ENCODE peak calls at places on chromosome 13, in ten cellular contexts. U is colonic mucosa; V is mucosa of descending colon; N is CD4-positive, alpha-beta T cell; A is fibroblast of the aortic adventitia; C is RWPE2; O is WTC11; M is tibial artery; J is fibroblast of mammary gland; W is bronchial epithelial cell. K is an unnamed sample.

GRCh38 chr13:73417012-73417615 is 358.3 kb downstream of the KLF5 start:
- DNase-seq in U (no peak), V (no peak), N (no peak), A (no peak), C (no peak), O (no peak), M (no peak), J (peak), W (no peak), K (no peak)

GRCh38 chr13:28494861-28495585 is at the start of gene FLT1:
- DNase-seq in U (peak), V (peak), N (no peak), A (no peak), C (no peak), O (peak), M (no peak), J (no peak), W (no peak), K (peak)

GRCh38 chr13:62473944-62474237 is 1058.2 kb upstream of the PCDH20 start:
- DNase-seq in U (no peak), V (no peak), N (no peak), A (no peak), C (no peak), O (no peak), M (no peak), J (no peak), W (no peak), K (no peak)

GRCh38 chr13:48403151-48403631 is 9.7 kb downstream of the LPAR6 start:
- DNase-seq in U (no peak), V (no peak), N (no peak), A (peak), C (no peak), O (no peak), M (no peak), J (peak), W (no peak), K (no peak)

GRCh38 chr13:21967871-21968270 is 297.0 kb downstream of the FGF9 start:
- DNase-seq in U (no peak), V (no peak), N (no peak), A (no peak), C (no peak), O (no peak), M (no peak), J (no peak), W (no peak), K (no peak)

GRCh38 chr13:78712866-78713265 is 53.9 kb upstream of the OBI1 start:
- DNase-seq in U (no peak), V (no peak), N (no peak), A (no peak), C (no peak), O (no peak), M (no peak), J (no peak), W (no peak), K (no peak)

GRCh38 chr13:95624020-95624419 is 20.5 kb downstream of the DZIP1 start:
- DNase-seq in U (peak), V (no peak), N (no peak), A (peak), C (no peak), O (peak), M (no peak), J (peak), W (peak), K (peak)

GRCh38 chr13:107960301-107960700 is 255.0 kb downstream of the LIG4 start:
- DNase-seq in U (no peak), V (no peak), N (no peak), A (no peak), C (no peak), O (no peak), M (no peak), J (no peak), W (no peak), K (no peak)

GRCh38 chr13:51168623-51169022 is 53.6 kb upstream of the FAM124A start:
- DNase-seq in U (no peak), V (no peak), N (no peak), A (no peak), C (no peak), O (no peak), M (no peak), J (no peak), W (no peak), K (no peak)

GRCh38 chr13:46639033-46639981 is 86.3 kb downstream of the LRCH1 start:
- DNase-seq in U (no peak), V (no peak), N (no peak), A (no peak), C (no peak), O (no peak), M (no peak), J (no peak), W (no peak), K (no peak)

GRCh38 chr13:93244141-93244917 is 17.7 kb downstream of the GPC6 start:
- DNase-seq in U (no peak), V (no peak), N (no peak), A (peak), C (no peak), O (no peak), M (no peak), J (peak), W (no peak), K (no peak)

GRCh38 chr13:35979378-35979911 is 151.7 kb downstream of the DCLK1 start:
- DNase-seq in U (peak), V (peak), N (no peak), A (peak), C (no peak), O (no peak), M (peak), J (peak), W (peak), K (no peak)

GRCh38 chr13:35768551-35768950 is 292.1 kb upstream of the MAB21L1 start:
- DNase-seq in U (no peak), V (no peak), N (no peak), A (no peak), C (no peak), O (no peak), M (no peak), J (peak), W (no peak), K (no peak)

GRCh38 chr13:78060966-78061365 is 142.3 kb upstream of the EDNRB start:
- DNase-seq in U (peak), V (no peak), N (no peak), A (no peak), C (no peak), O (no peak), M (no peak), J (no peak), W (no peak), K (no peak)

GRCh38 chr13:113771709-113772331 is 12.8 kb downstream of the TMEM255B start:
- DNase-seq in U (no peak), V (no peak), N (no peak), A (no peak), C (no peak), O (no peak), M (no peak), J (peak), W (peak), K (no peak)

GRCh38 chr13:112464720-112465119 is 88.6 kb downstream of the SPACA7 start:
- DNase-seq in U (no peak), V (peak), N (no peak), A (no peak), C (no peak), O (no peak), M (no peak), J (no peak), W (no peak), K (no peak)

GRCh38 chr13:58712191-58712590 is 1080.6 kb downstream of the PCDH17 start:
- DNase-seq in U (no peak), V (no peak), N (no peak), A (no peak), C (no peak), O (peak), M (no peak), J (no peak), W (no peak), K (no peak)

GRCh38 chr13:79874396-79875360 is 393.7 kb downstream of the NDFIP2 start:
- DNase-seq in U (no peak), V (no peak), N (no peak), A (no peak), C (no peak), O (no peak), M (no peak), J (peak), W (peak), K (no peak)
- TF ChIP-seq CTCF in U (no peak), V (no peak), N (no peak), A (no peak), C (no peak), O (no peak), M (no peak), J (no peak), W (no peak), K (no peak)

GRCh38 chr13:26222523-26223046 is 471 bp upstream of the RNF6 start:
- DNase-seq in U (no peak), V (no peak), N (no peak), A (no peak), C (no peak), O (no peak), M (no peak), J (no peak), W (no peak), K (no peak)

GRCh38 chr13:26221399-26221720 is 754 bp downstream of the RNF6 start:
- DNase-seq in U (no peak), V (no peak), N (no peak), A (no peak), C (no peak), O (no peak), M (no peak), J (no peak), W (no peak), K (no peak)

GRCh38 chr13:26219726-26220125 is 2.4 kb downstream of the RNF6 start:
- DNase-seq in U (no peak), V (no peak), N (no peak), A (peak), C (no peak), O (no peak), M (no peak), J (peak), W (peak), K (no peak)

GRCh38 chr13:26220575-26220974 is 1.5 kb downstream of the RNF6 start:
- DNase-seq in U (no peak), V (no peak), N (no peak), A (peak), C (no peak), O (no peak), M (no peak), J (peak), W (peak), K (no peak)

GRCh38 chr13:26221721-26222522 is at the start of gene RNF6:
- DNase-seq in U (peak), V (peak), N (peak), A (peak), C (peak), O (peak), M (peak), J (peak), W (peak), K (peak)
- TF ChIP-seq CTCF in U (no peak), V (no peak), N (no peak), A (no peak), C (no peak), O (no peak), M (no peak), J (no peak), W (peak), K (no peak)

GRCh38 chr13:106752584-106753202 is 184.8 kb upstream of the ARGLU1 start:
- DNase-seq in U (no peak), V (no peak), N (no peak), A (no peak), C (no peak), O (no peak), M (no peak), J (no peak), W (no peak), K (no peak)

GRCh38 chr13:106755542-106755941 is 187.6 kb upstream of the ARGLU1 start:
- DNase-seq in U (no peak), V (no peak), N (no peak), A (no peak), C (no peak), O (no peak), M (no peak), J (no peak), W (no peak), K (no peak)

GRCh38 chr13:106753241-106753640 is 185.3 kb upstream of the ARGLU1 start:
- DNase-seq in U (no peak), V (no peak), N (no peak), A (no peak), C (no peak), O (no peak), M (peak), J (no peak), W (no peak), K (no peak)

DNA sequence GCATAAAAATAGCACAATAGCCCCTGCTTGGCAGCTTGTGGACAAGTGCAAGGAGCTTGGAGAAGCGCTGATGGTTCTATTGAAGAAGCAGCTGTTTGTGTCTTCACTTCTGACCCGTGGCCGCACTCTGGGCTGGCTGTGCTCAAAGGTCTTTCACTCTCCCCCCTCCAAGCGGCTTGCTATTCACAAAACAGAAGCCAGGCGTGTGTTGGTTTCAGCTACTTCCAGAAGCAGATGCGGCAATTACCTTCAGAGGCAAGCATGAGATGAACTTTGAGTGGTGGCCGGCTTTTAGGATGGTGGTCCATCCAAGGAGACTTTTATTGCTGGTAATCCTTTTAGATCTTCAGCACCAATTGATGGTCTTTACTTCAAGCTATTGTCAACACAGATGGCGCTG is 188.5 kb upstream of the ARGLU1 start:
- DNase-seq in U (no peak), V (no peak), N (no peak), A (no peak), C (no peak), O (no peak), M (no peak), J (no peak), W (no peak), K (peak)
- TF ChIP-seq CTCF in U (no peak), V (no peak), N (no peak), A (no peak), C (no peak), O (no peak), M (no peak), J (no peak), W (no peak), K (no peak)

GRCh38 chr13:91111476-91112190 is 235.9 kb upstream of the MIR17HG start:
- DNase-seq in U (no peak), V (no peak), N (no peak), A (no peak), C (no peak), O (no peak), M (no peak), J (no peak), W (no peak), K (no peak)
- TF ChIP-seq CTCF in U (no peak), V (no peak), N (no peak), A (no peak), C (no peak), O (no peak), M (no peak), J (no peak), W (no peak), K (no peak)